ENCODE peak calls at places on chromosome 5, in nine cellular contexts. One of them, this sample, is unnamed.

GRCh38 chr5:93677344-93678021 is 63.9 kb downstream of the POU5F2 start:
- DNase-seq in HEK293T: peak; percentile 75
- DNase-seq in NCI-H1092: peak; percentile 63
- DNase-seq in HCT116: peak; percentile 42
- DNase-seq in activated naive CD4-positive, alpha-beta T cell treated with Interleukin-2 at 50 U/mL for 16 hours: no peak
- DNase-seq in Right ventricle myocardium superior: peak; percentile 66
- DNase-seq in activated T-helper 2 cell treated with anti-CD3 and anti-CD28 coated beads, Interferon-gamma antibody, Interleukin-2, Interleukin-4, amounts not matched to agents 10 μg/mL and 5 μg/mL and 100 μg/mL, durations not matched to agents 14 hours and 24 hours and 36 hours: no peak
- DNase-seq in EH: peak; percentile 97
- DNase-seq in GM13977: no peak
- DNase-seq in this sample: no peak

GRCh38 chr5:133969654-133970324 is 1.4 kb upstream of the C5orf15 start:
- DNase-seq in HEK293T: no peak
- DNase-seq in NCI-H1092: no peak
- DNase-seq in HCT116: no peak
- DNase-seq in activated naive CD4-positive, alpha-beta T cell treated with Interleukin-2 at 50 U/mL for 16 hours: no peak
- DNase-seq in Right ventricle myocardium superior: no peak
- DNase-seq in activated T-helper 2 cell treated with anti-CD3 and anti-CD28 coated beads, Interferon-gamma antibody, Interleukin-2, Interleukin-4, amounts not matched to agents 10 μg/mL and 5 μg/mL and 100 μg/mL, durations not matched to agents 14 hours and 24 hours and 36 hours: no peak
- DNase-seq in EH: peak; percentile 55
- DNase-seq in GM13977: peak; percentile 43
- DNase-seq in this sample: no peak

GRCh38 chr5:38382898-38383297 is 124.5 kb downstream of the EGFLAM start:
- DNase-seq in HEK293T: peak; percentile 82
- DNase-seq in NCI-H1092: peak; percentile 34
- DNase-seq in HCT116: peak; percentile 80
- DNase-seq in activated naive CD4-positive, alpha-beta T cell treated with Interleukin-2 at 50 U/mL for 16 hours: peak; percentile 30
- DNase-seq in Right ventricle myocardium superior: peak; percentile 63
- DNase-seq in activated T-helper 2 cell treated with anti-CD3 and anti-CD28 coated beads, Interferon-gamma antibody, Interleukin-2, Interleukin-4, amounts not matched to agents 10 μg/mL and 5 μg/mL and 100 μg/mL, durations not matched to agents 14 hours and 24 hours and 36 hours: peak; percentile 10
- DNase-seq in EH: peak; percentile 71
- DNase-seq in GM13977: peak; percentile 57
- DNase-seq in this sample: peak; percentile 72

GRCh38 chr5:7754997-7755596 is 95.8 kb downstream of the CFAP90 start:
- DNase-seq in HEK293T: peak; percentile 72
- DNase-seq in NCI-H1092: peak; percentile 57
- DNase-seq in HCT116: peak; percentile 41
- DNase-seq in activated naive CD4-positive, alpha-beta T cell treated with Interleukin-2 at 50 U/mL for 16 hours: peak; percentile 21
- DNase-seq in Right ventricle myocardium superior: peak; percentile 48
- DNase-seq in activated T-helper 2 cell treated with anti-CD3 and anti-CD28 coated beads, Interferon-gamma antibody, Interleukin-2, Interleukin-4, amounts not matched to agents 10 μg/mL and 5 μg/mL and 100 μg/mL, durations not matched to agents 14 hours and 24 hours and 36 hours: peak; percentile 24
- DNase-seq in EH: peak; percentile 46
- DNase-seq in GM13977: peak; percentile 64
- DNase-seq in this sample: peak; percentile 32

GRCh38 chr5:132257131-132258101 is at the start of gene PDLIM4:
- DNase-seq in HEK293T: peak; percentile 56
- DNase-seq in NCI-H1092: no peak
- DNase-seq in HCT116: no peak
- DNase-seq in activated naive CD4-positive, alpha-beta T cell treated with Interleukin-2 at 50 U/mL for 16 hours: peak; percentile 1
- DNase-seq in Right ventricle myocardium superior: peak; percentile 57
- DNase-seq in activated T-helper 2 cell treated with anti-CD3 and anti-CD28 coated beads, Interferon-gamma antibody, Interleukin-2, Interleukin-4, amounts not matched to agents 10 μg/mL and 5 μg/mL and 100 μg/mL, durations not matched to agents 14 hours and 24 hours and 36 hours: no peak
- DNase-seq in EH: peak; percentile 51
- DNase-seq in GM13977: peak; percentile 15
- DNase-seq in this sample: no peak

GRCh38 chr5:84383296-84383815 is 1.3 kb downstream of the EDIL3 start:
- DNase-seq in HEK293T: no peak
- DNase-seq in NCI-H1092: no peak
- DNase-seq in HCT116: no peak
- DNase-seq in activated naive CD4-positive, alpha-beta T cell treated with Interleukin-2 at 50 U/mL for 16 hours: no peak
- DNase-seq in Right ventricle myocardium superior: no peak
- DNase-seq in activated T-helper 2 cell treated with anti-CD3 and anti-CD28 coated beads, Interferon-gamma antibody, Interleukin-2, Interleukin-4, amounts not matched to agents 10 μg/mL and 5 μg/mL and 100 μg/mL, durations not matched to agents 14 hours and 24 hours and 36 hours: no peak
- DNase-seq in EH: no peak
- DNase-seq in GM13977: no peak
- DNase-seq in this sample: no peak

GRCh38 chr5:30808996-30809395 is 384.5 kb upstream of the CDH6 start:
- DNase-seq in HEK293T: no peak
- DNase-seq in NCI-H1092: no peak
- DNase-seq in HCT116: no peak
- DNase-seq in activated naive CD4-positive, alpha-beta T cell treated with Interleukin-2 at 50 U/mL for 16 hours: no peak
- DNase-seq in Right ventricle myocardium superior: no peak
- DNase-seq in activated T-helper 2 cell treated with anti-CD3 and anti-CD28 coated beads, Interferon-gamma antibody, Interleukin-2, Interleukin-4, amounts not matched to agents 10 μg/mL and 5 μg/mL and 100 μg/mL, durations not matched to agents 14 hours and 24 hours and 36 hours: no peak
- DNase-seq in EH: no peak
- DNase-seq in GM13977: no peak
- DNase-seq in this sample: no peak

GRCh38 chr5:122295138-122295537 is 16.9 kb upstream of the SNCAIP start:
- DNase-seq in HEK293T: peak; percentile 40
- DNase-seq in NCI-H1092: no peak
- DNase-seq in HCT116: peak; percentile 18
- DNase-seq in activated naive CD4-positive, alpha-beta T cell treated with Interleukin-2 at 50 U/mL for 16 hours: no peak
- DNase-seq in Right ventricle myocardium superior: no peak
- DNase-seq in activated T-helper 2 cell treated with anti-CD3 and anti-CD28 coated beads, Interferon-gamma antibody, Interleukin-2, Interleukin-4, amounts not matched to agents 10 μg/mL and 5 μg/mL and 100 μg/mL, durations not matched to agents 14 hours and 24 hours and 36 hours: no peak
- DNase-seq in EH: peak; percentile 8
- DNase-seq in GM13977: no peak
- DNase-seq in this sample: no peak

GRCh38 chr5:107496466-107496865 is 174.3 kb downstream of the EFNA5 start:
- DNase-seq in HEK293T: no peak
- DNase-seq in NCI-H1092: no peak
- DNase-seq in HCT116: no peak
- DNase-seq in activated naive CD4-positive, alpha-beta T cell treated with Interleukin-2 at 50 U/mL for 16 hours: no peak
- DNase-seq in Right ventricle myocardium superior: no peak
- DNase-seq in activated T-helper 2 cell treated with anti-CD3 and anti-CD28 coated beads, Interferon-gamma antibody, Interleukin-2, Interleukin-4, amounts not matched to agents 10 μg/mL and 5 μg/mL and 100 μg/mL, durations not matched to agents 14 hours and 24 hours and 36 hours: no peak
- DNase-seq in EH: no peak
- DNase-seq in GM13977: no peak
- DNase-seq in this sample: no peak

GRCh38 chr5:91307023-91307422 is 76.1 kb downstream of the ARRDC3 start:
- DNase-seq in HEK293T: no peak
- DNase-seq in NCI-H1092: no peak
- DNase-seq in HCT116: no peak
- DNase-seq in activated naive CD4-positive, alpha-beta T cell treated with Interleukin-2 at 50 U/mL for 16 hours: no peak
- DNase-seq in Right ventricle myocardium superior: peak; percentile 78
- DNase-seq in activated T-helper 2 cell treated with anti-CD3 and anti-CD28 coated beads, Interferon-gamma antibody, Interleukin-2, Interleukin-4, amounts not matched to agents 10 μg/mL and 5 μg/mL and 100 μg/mL, durations not matched to agents 14 hours and 24 hours and 36 hours: no peak
- DNase-seq in EH: peak; percentile 69
- DNase-seq in GM13977: no peak
- DNase-seq in this sample: no peak

GRCh38 chr5:130323804-130324454 is 419.7 kb downstream of the CHSY3 start:
- DNase-seq in HEK293T: no peak
- DNase-seq in NCI-H1092: no peak
- DNase-seq in HCT116: no peak
- DNase-seq in activated naive CD4-positive, alpha-beta T cell treated with Interleukin-2 at 50 U/mL for 16 hours: no peak
- DNase-seq in Right ventricle myocardium superior: no peak
- DNase-seq in activated T-helper 2 cell treated with anti-CD3 and anti-CD28 coated beads, Interferon-gamma antibody, Interleukin-2, Interleukin-4, amounts not matched to agents 10 μg/mL and 5 μg/mL and 100 μg/mL, durations not matched to agents 14 hours and 24 hours and 36 hours: no peak
- DNase-seq in EH: no peak
- DNase-seq in GM13977: peak; percentile 10
- DNase-seq in this sample: no peak

GRCh38 chr5:24477958-24478357 is 166.8 kb downstream of the CDH10 start:
- DNase-seq in HEK293T: no peak
- DNase-seq in NCI-H1092: no peak
- DNase-seq in HCT116: no peak
- DNase-seq in activated naive CD4-positive, alpha-beta T cell treated with Interleukin-2 at 50 U/mL for 16 hours: no peak
- DNase-seq in Right ventricle myocardium superior: no peak
- DNase-seq in activated T-helper 2 cell treated with anti-CD3 and anti-CD28 coated beads, Interferon-gamma antibody, Interleukin-2, Interleukin-4, amounts not matched to agents 10 μg/mL and 5 μg/mL and 100 μg/mL, durations not matched to agents 14 hours and 24 hours and 36 hours: no peak
- DNase-seq in EH: no peak
- DNase-seq in GM13977: no peak
- DNase-seq in this sample: no peak

GRCh38 chr5:43033845-43034590 is 6.1 kb downstream of the ANXA2R start:
- DNase-seq in HEK293T: no peak
- DNase-seq in NCI-H1092: no peak
- DNase-seq in HCT116: no peak
- DNase-seq in activated naive CD4-positive, alpha-beta T cell treated with Interleukin-2 at 50 U/mL for 16 hours: no peak
- DNase-seq in Right ventricle myocardium superior: no peak
- DNase-seq in activated T-helper 2 cell treated with anti-CD3 and anti-CD28 coated beads, Interferon-gamma antibody, Interleukin-2, Interleukin-4, amounts not matched to agents 10 μg/mL and 5 μg/mL and 100 μg/mL, durations not matched to agents 14 hours and 24 hours and 36 hours: no peak
- DNase-seq in EH: peak; percentile 51
- DNase-seq in GM13977: no peak
- DNase-seq in this sample: no peak

GRCh38 chr5:40446910-40447309 is 232.8 kb upstream of the PTGER4 start:
- DNase-seq in HEK293T: no peak
- DNase-seq in NCI-H1092: no peak
- DNase-seq in HCT116: no peak
- DNase-seq in activated naive CD4-positive, alpha-beta T cell treated with Interleukin-2 at 50 U/mL for 16 hours: no peak
- DNase-seq in Right ventricle myocardium superior: no peak
- DNase-seq in activated T-helper 2 cell treated with anti-CD3 and anti-CD28 coated beads, Interferon-gamma antibody, Interleukin-2, Interleukin-4, amounts not matched to agents 10 μg/mL and 5 μg/mL and 100 μg/mL, durations not matched to agents 14 hours and 24 hours and 36 hours: no peak
- DNase-seq in EH: peak; percentile 82
- DNase-seq in GM13977: no peak
- DNase-seq in this sample: peak; percentile 35

GRCh38 chr5:151191661-151192060 is 32.2 kb downstream of the CCDC69 start:
- DNase-seq in HEK293T: no peak
- DNase-seq in NCI-H1092: no peak
- DNase-seq in HCT116: no peak
- DNase-seq in activated naive CD4-positive, alpha-beta T cell treated with Interleukin-2 at 50 U/mL for 16 hours: no peak
- DNase-seq in Right ventricle myocardium superior: no peak
- DNase-seq in activated T-helper 2 cell treated with anti-CD3 and anti-CD28 coated beads, Interferon-gamma antibody, Interleukin-2, Interleukin-4, amounts not matched to agents 10 μg/mL and 5 μg/mL and 100 μg/mL, durations not matched to agents 14 hours and 24 hours and 36 hours: no peak
- DNase-seq in EH: no peak
- DNase-seq in GM13977: no peak
- DNase-seq in this sample: no peak

GRCh38 chr5:14868771-14869170 is 2.8 kb downstream of the ANKH start:
- DNase-seq in HEK293T: no peak
- DNase-seq in NCI-H1092: no peak
- DNase-seq in HCT116: no peak
- DNase-seq in activated naive CD4-positive, alpha-beta T cell treated with Interleukin-2 at 50 U/mL for 16 hours: no peak
- DNase-seq in Right ventricle myocardium superior: no peak
- DNase-seq in activated T-helper 2 cell treated with anti-CD3 and anti-CD28 coated beads, Interferon-gamma antibody, Interleukin-2, Interleukin-4, amounts not matched to agents 10 μg/mL and 5 μg/mL and 100 μg/mL, durations not matched to agents 14 hours and 24 hours and 36 hours: no peak
- DNase-seq in EH: no peak
- DNase-seq in GM13977: no peak
- DNase-seq in this sample: no peak

GRCh38 chr5:14743601-14744295 is 79.2 kb downstream of the OTULIN start:
- DNase-seq in HEK293T: no peak
- DNase-seq in NCI-H1092: no peak
- DNase-seq in HCT116: no peak
- DNase-seq in activated naive CD4-positive, alpha-beta T cell treated with Interleukin-2 at 50 U/mL for 16 hours: no peak
- DNase-seq in Right ventricle myocardium superior: no peak
- DNase-seq in activated T-helper 2 cell treated with anti-CD3 and anti-CD28 coated beads, Interferon-gamma antibody, Interleukin-2, Interleukin-4, amounts not matched to agents 10 μg/mL and 5 μg/mL and 100 μg/mL, durations not matched to agents 14 hours and 24 hours and 36 hours: no peak
- DNase-seq in EH: peak; percentile 83
- DNase-seq in GM13977: no peak
- DNase-seq in this sample: no peak

GRCh38 chr5:116360008-116360853 is 214.4 kb downstream of the SEMA6A start:
- DNase-seq in HEK293T: no peak
- DNase-seq in NCI-H1092: no peak
- DNase-seq in HCT116: no peak
- DNase-seq in activated naive CD4-positive, alpha-beta T cell treated with Interleukin-2 at 50 U/mL for 16 hours: no peak
- DNase-seq in Right ventricle myocardium superior: peak; percentile 81
- DNase-seq in activated T-helper 2 cell treated with anti-CD3 and anti-CD28 coated beads, Interferon-gamma antibody, Interleukin-2, Interleukin-4, amounts not matched to agents 10 μg/mL and 5 μg/mL and 100 μg/mL, durations not matched to agents 14 hours and 24 hours and 36 hours: no peak
- DNase-seq in EH: peak; percentile 4
- DNase-seq in GM13977: peak; percentile 27
- DNase-seq in this sample: no peak

GRCh38 chr5:8842906-8843590 is 702.8 kb downstream of the SEMA5A start:
- DNase-seq in HEK293T: no peak
- DNase-seq in NCI-H1092: no peak
- DNase-seq in HCT116: no peak
- DNase-seq in activated naive CD4-positive, alpha-beta T cell treated with Interleukin-2 at 50 U/mL for 16 hours: no peak
- DNase-seq in Right ventricle myocardium superior: no peak
- DNase-seq in activated T-helper 2 cell treated with anti-CD3 and anti-CD28 coated beads, Interferon-gamma antibody, Interleukin-2, Interleukin-4, amounts not matched to agents 10 μg/mL and 5 μg/mL and 100 μg/mL, durations not matched to agents 14 hours and 24 hours and 36 hours: no peak
- DNase-seq in EH: peak; percentile 73
- DNase-seq in GM13977: peak; percentile 22
- DNase-seq in this sample: no peak

GRCh38 chr5:61744690-61745619 is 412.9 kb downstream of the ZSWIM6 start:
- DNase-seq in HEK293T: no peak
- DNase-seq in NCI-H1092: no peak
- DNase-seq in HCT116: peak; percentile 2
- DNase-seq in activated naive CD4-positive, alpha-beta T cell treated with Interleukin-2 at 50 U/mL for 16 hours: no peak
- DNase-seq in Right ventricle myocardium superior: no peak
- DNase-seq in activated T-helper 2 cell treated with anti-CD3 and anti-CD28 coated beads, Interferon-gamma antibody, Interleukin-2, Interleukin-4, amounts not matched to agents 10 μg/mL and 5 μg/mL and 100 μg/mL, durations not matched to agents 14 hours and 24 hours and 36 hours: no peak
- DNase-seq in EH: peak; percentile 3
- DNase-seq in GM13977: no peak
- DNase-seq in this sample: peak; percentile 6

GRCh38 chr5:73482383-73483193 is 15.7 kb upstream of the BTF3 start:
- DNase-seq in HEK293T: no peak
- DNase-seq in NCI-H1092: peak; percentile 40
- DNase-seq in HCT116: no peak
- DNase-seq in activated naive CD4-positive, alpha-beta T cell treated with Interleukin-2 at 50 U/mL for 16 hours: no peak
- DNase-seq in Right ventricle myocardium superior: no peak
- DNase-seq in activated T-helper 2 cell treated with anti-CD3 and anti-CD28 coated beads, Interferon-gamma antibody, Interleukin-2, Interleukin-4, amounts not matched to agents 10 μg/mL and 5 μg/mL and 100 μg/mL, durations not matched to agents 14 hours and 24 hours and 36 hours: no peak
- DNase-seq in EH: peak; percentile 73
- DNase-seq in GM13977: no peak
- DNase-seq in this sample: no peak